ENCODE peak calls at places on chromosomes 5 and 9, in four cellular contexts. Q, E, B and F are unnamed samples.
A peak's percentile ranks its signal among the peaks of the same experiment; 100 is the strongest.

GRCh38 chr5:137822158-137822764 is 45.4 kb upstream of the MYOT start:
- DNase-seq in E (peak; percentile 67), Q (no peak), B (no peak), F (no peak)

GRCh38 chr9:136625101-136626065 is 37.3 kb upstream of the EGFL7 start:
- DNase-seq in B (no peak), Q (no peak), E (peak; percentile 64), F (peak; percentile 33)

GRCh38 chr9:19965336-19965735 is 176.5 kb upstream of the SLC24A2 start:
- DNase-seq in Q (no peak), B (no peak), E (peak; percentile 19), F (no peak)

GRCh38 chr5:138274189-138274853 is at the start of gene GFRA3:
- DNase-seq in B (no peak), Q (no peak), E (peak; percentile 13), F (peak; percentile 3)

GRCh38 chr5:163912023-163912422 is 406.6 kb downstream of the MAT2B start:
- DNase-seq in Q (no peak), E (no peak), B (no peak), F (no peak)

GRCh38 chr9:28064241-28064640 is 491.0 kb upstream of the C9orf72 start:
- DNase-seq in B (no peak), E (no peak), Q (no peak), F (no peak)

GRCh38 chr5:172896465-172896864 is 62.4 kb downstream of the ERGIC1 start:
- DNase-seq in E (no peak), B (no peak), Q (no peak), F (no peak)

GRCh38 chr9:79357620-79358019 is 214.1 kb upstream of the TLE4 start:
- DNase-seq in E (no peak), Q (no peak), B (no peak), F (no peak)

GRCh38 chr9:20291201-20291600 is 331.1 kb downstream of the MLLT3 start:
- DNase-seq in Q (no peak), B (no peak), E (no peak), F (no peak)

GRCh38 chr5:76790632-76791290 is 28.1 kb upstream of the F2RL1 start:
- DNase-seq in Q (no peak), B (no peak), E (peak; percentile 99), F (no peak)

GRCh38 chr5:145943674-145944121 is 7.3 kb downstream of the SH3RF2 start:
- DNase-seq in B (no peak), E (peak; percentile 50), Q (peak; percentile 45), F (no peak)

GRCh38 chr9:121743441-121744001 is 92.1 kb downstream of the DAB2IP start:
- DNase-seq in E (peak; percentile 91), Q (peak; percentile 68), B (no peak), F (peak; percentile 78)

GRCh38 chr5:66494437-66494836 is 101.8 kb upstream of the MAST4 start:
- DNase-seq in E (no peak), B (no peak), Q (no peak), F (no peak)

GRCh38 chr9:18798106-18798505 is 234.9 kb downstream of the SAXO1 start:
- DNase-seq in Q (no peak), B (no peak), E (peak; percentile 63), F (no peak)